ENCODE peak calls at places on chromosomes 6 and 20, in five cellular contexts. F, E, U, W and G are unnamed samples.

GRCh38 chr6:4727671-4728435 is 48.4 kb upstream of the CDYL start:
- DNase-seq in F (peak; percentile 54), E (no peak), U (no peak), W (no peak), G (peak; percentile 32)

GRCh38 chr20:18506744-18507143 is 996 bp upstream of the SEC23B start:
- DNase-seq in F (no peak), E (no peak), U (no peak), W (no peak), G (no peak)

GRCh38 chr20:46210672-46211330 is 92.7 kb downstream of the CD40 start:
- DNase-seq in F (no peak), E (no peak), U (no peak), W (no peak), G (no peak)

GRCh38 chr6:116974942-116975341 is 97.9 kb downstream of the RFX6 start:
- DNase-seq in F (no peak), E (no peak), U (no peak), W (no peak), G (no peak)

GRCh38 chr6:34917626-34918285 is 28.7 kb downstream of the ANKS1A start:
- DNase-seq in F (no peak), E (no peak), U (no peak), W (no peak), G (no peak)

GRCh38 chr20:50913976-50914375 is 17.3 kb downstream of the ADNP start:
- DNase-seq in F (peak; percentile 70), E (no peak), U (no peak), W (no peak), G (peak; percentile 47)

GRCh38 chr6:32837651-32838113 is 857 bp downstream of the TAP2 start:
- DNase-seq in F (no peak), E (no peak), U (no peak), W (no peak), G (no peak)

GRCh38 chr6:75481394-75481793 is 12.2 kb downstream of the FILIP1 start:
- DNase-seq in F (peak; percentile 52), E (no peak), U (no peak), W (no peak), G (peak; percentile 8)

GRCh38 chr6:125753937-125754259 is 4.5 kb downstream of the HEY2 start:
- DNase-seq in F (no peak), E (no peak), U (no peak), W (no peak), G (no peak)

GRCh38 chr6:2147737-2148448 is 97.5 kb downstream of the GMDS start:
- DNase-seq in F (peak; percentile 47), E (peak; percentile 29), U (no peak), W (no peak), G (no peak)

GRCh38 chr20:24017160-24017761 is 28.7 kb upstream of the GGTLC1 start:
- DNase-seq in F (no peak), E (no peak), U (no peak), W (no peak), G (no peak)

GRCh38 chr20:710762-711120 is 35.1 kb upstream of the SCRT2 start:
- DNase-seq in F (no peak), E (no peak), U (no peak), W (no peak), G (no peak)

GRCh38 chr6:134835998-134836397 is 113.9 kb downstream of the ALDH8A1 start:
- DNase-seq in F (peak; percentile 84), E (no peak), U (no peak), W (no peak), G (peak; percentile 65)

GRCh38 chr6:82877213-82878195 is 188.1 kb downstream of the UBE3D start:
- DNase-seq in F (peak; percentile 55), E (peak; percentile 46), U (no peak), W (no peak), G (peak; percentile 84)

GRCh38 chr6:154951400-154952200 is 43.5 kb upstream of the TIAM2 start:
- DNase-seq in F (no peak), E (no peak), U (no peak), W (no peak), G (peak; percentile 60)

GRCh38 chr20:14498809-14499208 is 161.4 kb upstream of the FLRT3 start:
- DNase-seq in F (no peak), E (no peak), U (no peak), W (no peak), G (no peak)

GRCh38 chr6:74479420-74479819 is 726.4 kb downstream of the COL12A1 start:
- DNase-seq in F (no peak), E (no peak), U (no peak), W (no peak), G (no peak)

GRCh38 chr6:5851261-5851757 is 155.4 kb downstream of the NRN1 start:
- DNase-seq in F (peak; percentile 27), E (no peak), U (peak; percentile 34), W (peak; percentile 91), G (peak; percentile 81)

GRCh38 chr6:136772685-136773472 is 19.4 kb downstream of the MAP3K5 start:
- DNase-seq in F (no peak), E (no peak), U (no peak), W (no peak), G (no peak)

GRCh38 chr6:27865952-27866369 is 46.2 kb downstream of the OR2B2 start:
- DNase-seq in F (no peak), E (no peak), U (no peak), W (no peak), G (no peak)

GRCh38 chr6:137704802-137705165 is 162.3 kb upstream of the TNFAIP3 start:
- DNase-seq in F (no peak), E (no peak), U (no peak), W (no peak), G (no peak)

GRCh38 chr20:23145281-23145700 is 59.2 kb upstream of the CD93 start:
- DNase-seq in F (peak; percentile 77), E (no peak), U (no peak), W (no peak), G (peak; percentile 22)

GRCh38 chr6:32979720-32980487 is 11.5 kb downstream of the BRD2 start:
- DNase-seq in F (no peak), E (no peak), U (no peak), W (no peak), G (no peak)

GRCh38 chr6:151075527-151075926 is 164.2 kb upstream of the AKAP12 start:
- DNase-seq in F (peak; percentile 58), E (no peak), U (no peak), W (no peak), G (no peak)

GRCh38 chr20:56249244-56249955 is 868 bp downstream of the MC3R start:
- DNase-seq in F (no peak), E (no peak), U (no peak), W (no peak), G (peak; percentile 17)

GRCh38 chr6:137697267-137697938 is 169.7 kb upstream of the TNFAIP3 start:
- DNase-seq in F (peak; percentile 84), E (peak; percentile 12), U (no peak), W (no peak), G (peak; percentile 83)

GRCh38 chr6:329888-330691 is 37.8 kb downstream of the DUSP22 start:
- DNase-seq in F (peak; percentile 16), E (no peak), U (no peak), W (no peak), G (no peak)

GRCh38 chr6:128508588-128509296 is 11.7 kb downstream of the PTPRK start:
- DNase-seq in F (peak; percentile 78), E (peak; percentile 56), U (no peak), W (no peak), G (peak; percentile 79)

GRCh38 chr6:112338310-112338709 is 8.8 kb upstream of the RFPL4B start:
- DNase-seq in F (peak; percentile 51), E (no peak), U (no peak), W (no peak), G (peak; percentile 78)

GRCh38 chr6:4472953-4473642 is 303.1 kb upstream of the CDYL start:
- DNase-seq in F (no peak), E (no peak), U (no peak), W (no peak), G (no peak)

GRCh38 chr6:36759177-36759757 is 61.6 kb downstream of the RAB44 start:
- DNase-seq in F (peak; percentile 73), E (no peak), U (peak; percentile 82), W (peak; percentile 75), G (peak; percentile 91)